ENCODE peak calls at places on chromosomes 13 and 19, in eight cellular contexts. U, P, R, D, N, J, V and W are unnamed samples. For H3K4me1 and H3K27me3, the result is how much of the 10 kb centered on the place peaks cover.

GRCh38 chr19:29967623-29968022 is 25.6 kb downstream of the URI1 start:
- DNase-seq in J (no peak), V (peak), R (no peak), D (no peak), P (no peak), N (no peak), U (no peak), W (no peak)

GRCh38 chr19:658916-659839 is 3.8 kb downstream of the RNF126 start:
- DNase-seq in U (peak), J (no peak), V (peak), P (no peak), R (no peak), D (no peak), N (no peak), W (no peak)

GRCh38 chr13:20713751-20714150 is 10.3 kb downstream of the IL17D start:
- DNase-seq in D (no peak), U (no peak), V (peak), J (no peak), N (no peak), R (no peak), P (no peak), W (no peak)

GRCh38 chr19:5477451-5478215 is 22.4 kb downstream of the ZNRF4 start:
- DNase-seq in N (no peak), D (no peak), R (no peak), V (no peak), P (no peak), J (no peak), U (no peak), W (no peak)

GRCh38 chr19:41377977-41378707 is 1.8 kb downstream of the TMEM91 start:
- DNase-seq in P (no peak), U (peak), J (peak), D (peak), V (no peak), R (no peak), N (peak), W (no peak)

GRCh38 chr19:10830941-10831779 is 4.9 kb downstream of the TMED1 start:
- DNase-seq in R (no peak), J (no peak), U (no peak), P (no peak), D (no peak), V (no peak), N (no peak), W (no peak)

GRCh38 chr19:10625003-10625761 is at the start of gene SLC44A2:
- DNase-seq in J (no peak), N (peak), R (peak), D (peak), V (peak), P (peak), U (peak), W (no peak)

GRCh38 chr19:5308471-5309437 is 31.9 kb downstream of the PTPRS start:
- DNase-seq in D (peak), V (peak), N (no peak), U (peak), R (no peak), J (no peak), P (peak), W (peak)

GRCh38 chr19:19296953-19297689 is 23.2 kb downstream of the SUGP1 start:
- DNase-seq in P (no peak), J (no peak), U (peak), V (no peak), N (no peak), R (no peak), D (no peak), W (no peak)

GRCh38 chr19:33558846-33559245 is 37.3 kb upstream of the PEPD start:
- DNase-seq in J (no peak), P (no peak), N (no peak), D (no peak), U (no peak), V (peak), R (no peak), W (no peak)

GRCh38 chr19:23437901-23438300 is 42.6 kb upstream of the ZNF91 start:
- DNase-seq in P (no peak), N (no peak), U (no peak), R (peak), V (no peak), D (no peak), J (no peak), W (no peak)

GRCh38 chr19:23436944-23437343 is 41.7 kb upstream of the ZNF91 start:
- DNase-seq in N (no peak), V (no peak), D (peak), U (peak), P (no peak), R (peak), J (no peak), W (peak)

GRCh38 chr19:23439623-23440022 is 44.4 kb upstream of the ZNF91 start:
- DNase-seq in P (no peak), R (peak), U (peak), N (no peak), V (no peak), D (peak), J (no peak), W (no peak)

GRCh38 chr19:23440207-23440606 is 44.9 kb upstream of the ZNF91 start:
- DNase-seq in J (no peak), P (no peak), N (no peak), D (peak), R (peak), V (peak), U (peak), W (peak)

DNA sequence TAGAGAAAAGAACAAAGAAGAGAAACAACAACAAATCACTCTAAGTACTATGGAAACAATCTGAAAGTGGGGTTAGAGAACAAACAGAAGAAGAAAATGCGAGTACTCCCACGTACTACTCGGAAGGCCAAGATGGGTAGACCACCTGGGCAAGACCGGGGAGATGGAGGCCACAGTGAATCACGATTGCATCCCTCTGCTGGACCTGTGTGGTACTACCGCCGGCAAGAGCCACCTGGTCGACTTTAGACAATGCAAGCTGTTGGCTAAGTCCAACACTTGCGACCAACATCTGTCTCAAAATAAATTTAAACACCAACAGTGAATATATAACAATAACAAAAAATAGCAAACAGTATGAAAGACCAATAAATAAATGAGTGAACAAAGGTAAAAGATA is 45.5 kb upstream of the ZNF91 start:
- DNase-seq in P (no peak), V (peak), D (peak), U (peak), J (no peak), R (peak), N (no peak), W (no peak)
- H3K4me1 ChIP-seq in P (under half), V (under half), D (under half), U (under half), J (under half), R (under half), N (under half), W (under half)

DNA sequence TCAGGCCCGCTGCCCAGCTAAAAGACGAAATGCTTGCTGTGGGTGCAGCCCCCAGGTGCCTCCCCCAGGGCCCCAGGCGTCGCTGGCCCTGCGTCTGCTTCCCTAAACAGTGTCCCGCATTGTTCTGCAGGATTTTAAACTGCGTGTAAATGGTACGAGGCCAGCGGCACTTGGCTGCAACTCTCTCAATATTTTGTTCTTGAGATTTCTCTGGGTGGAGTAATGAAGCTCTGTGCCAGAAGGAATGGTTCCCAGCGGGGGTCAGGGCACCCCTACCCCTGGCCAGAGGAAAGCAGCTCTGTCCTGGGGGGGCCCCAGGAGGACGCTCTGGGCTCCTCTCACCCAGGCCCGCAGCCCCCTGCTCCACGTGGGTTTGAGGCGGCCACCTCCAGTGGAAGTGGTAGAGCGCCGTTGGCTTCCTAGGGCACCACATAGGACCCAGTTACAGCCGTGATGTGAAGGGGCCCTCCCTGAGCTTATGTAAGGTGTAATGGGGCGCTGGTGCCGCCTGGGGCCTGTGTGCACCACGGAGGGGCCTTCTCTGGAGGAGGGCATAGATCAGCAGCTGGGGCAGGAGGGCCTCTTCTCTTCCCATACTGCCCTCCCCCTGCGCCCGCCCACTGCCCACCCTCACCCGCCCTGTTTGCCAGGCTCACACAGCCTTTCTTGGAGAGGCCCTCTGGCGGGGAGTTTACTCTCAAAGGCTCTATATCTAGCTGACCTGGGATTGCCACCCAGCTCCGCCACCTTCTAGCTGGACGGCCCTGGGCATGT is 19.8 kb downstream of the PAK4 start:
- DNase-seq in V (no peak), R (no peak), U (no peak), D (no peak), P (no peak), J (no peak), N (no peak), W (no peak)
- H3K4me3 ChIP-seq in V (no peak), R (no peak), U (no peak), D (no peak), P (no peak), J (no peak), N (no peak), W (no peak)

GRCh38 chr19:39937094-39937493 is 2.7 kb upstream of the FCGBP start:
- DNase-seq in D (no peak), N (no peak), V (no peak), J (no peak), P (no peak), U (no peak), R (no peak), W (no peak)
- H3K27me3 ChIP-seq in D (under half), N (under half), V (under half), J (under half), P (under half), U (under half), R (under half), W (under half)

DNA sequence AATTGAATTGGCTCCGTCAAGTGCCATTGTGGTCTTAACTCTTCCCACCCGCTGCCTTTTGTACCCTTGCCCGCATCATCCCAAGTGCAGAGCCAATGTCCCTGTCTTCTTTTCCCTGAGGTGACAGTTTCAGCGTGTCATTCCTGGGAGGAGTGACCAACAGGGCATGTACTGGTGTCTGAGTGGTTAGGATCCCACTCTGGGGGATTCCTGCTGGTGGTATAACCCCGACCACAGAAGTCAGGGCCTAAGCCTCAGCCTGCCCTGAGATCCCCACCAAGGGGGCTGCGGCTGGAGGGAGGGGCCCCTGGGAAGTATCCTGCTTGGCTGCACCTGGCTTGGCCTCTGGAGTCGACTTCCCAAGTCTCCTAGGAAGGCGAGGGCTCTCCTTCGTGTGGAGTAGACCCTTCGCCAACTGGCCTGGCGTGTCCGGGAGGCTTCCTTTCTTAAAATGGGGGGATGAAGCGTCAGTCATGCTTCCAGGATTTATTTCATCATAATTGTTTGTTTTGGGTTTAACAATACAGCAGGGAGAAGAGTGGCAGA is 40.6 kb downstream of the NFIX start:
- DNase-seq in N (no peak), U (no peak), J (no peak), D (no peak), P (no peak), R (no peak), V (no peak), W (no peak)
- H3K4me1 ChIP-seq in N (under half), U (under half), J (under half), D (under half), P (half or more), R (under half), V (half or more), W (under half)